ENCODE peak calls at places on chromosomes 1 and 21, in nine cellular contexts. One of them, this sample, is unnamed.

GRCh38 chr1:30830537-30830936 is 73.0 kb upstream of the LAPTM5 start:
- DNase-seq in mammary epithelial cell: no peak
- DNase-seq in Panc1: no peak
- DNase-seq in uterus: no peak
- DNase-seq in OCI-LY7: no peak
- DNase-seq in GM23248: no peak
- DNase-seq in HepG2: no peak
- DNase-seq in heart right ventricle: no peak
- DNase-seq in CD8-positive, alpha-beta T cell: no peak
- DNase-seq in this sample: no peak

GRCh38 chr1:72186733-72187307 is 95.5 kb downstream of the NEGR1 start:
- DNase-seq in mammary epithelial cell: peak; percentile 19
- DNase-seq in Panc1: peak; percentile 8
- DNase-seq in uterus: no peak
- DNase-seq in OCI-LY7: no peak
- DNase-seq in GM23248: peak; percentile 53
- DNase-seq in HepG2: peak; percentile 1
- DNase-seq in heart right ventricle: no peak
- DNase-seq in CD8-positive, alpha-beta T cell: no peak
- DNase-seq in this sample: peak; percentile 31

GRCh38 chr1:60108223-60108622 is 34.7 kb upstream of the C1orf87 start:
- DNase-seq in mammary epithelial cell: no peak
- DNase-seq in Panc1: no peak
- DNase-seq in uterus: no peak
- DNase-seq in OCI-LY7: no peak
- DNase-seq in GM23248: no peak
- DNase-seq in HepG2: no peak
- DNase-seq in heart right ventricle: no peak
- DNase-seq in CD8-positive, alpha-beta T cell: no peak
- DNase-seq in this sample: no peak

GRCh38 chr1:45802343-45803298 is 791 bp upstream of the MAST2 start:
- DNase-seq in mammary epithelial cell: peak; percentile 92
- DNase-seq in Panc1: peak; percentile 86
- DNase-seq in uterus: peak; percentile 81
- DNase-seq in OCI-LY7: peak; percentile 42
- DNase-seq in GM23248: peak; percentile 99
- DNase-seq in HepG2: peak; percentile 84
- DNase-seq in heart right ventricle: peak; percentile 71
- DNase-seq in CD8-positive, alpha-beta T cell: no peak
- DNase-seq in this sample: peak; percentile 90

GRCh38 chr1:204879351-204879750 is 8.7 kb downstream of the NFASC start:
- DNase-seq in mammary epithelial cell: no peak
- DNase-seq in Panc1: no peak
- DNase-seq in uterus: no peak
- DNase-seq in OCI-LY7: no peak
- DNase-seq in GM23248: no peak
- DNase-seq in HepG2: no peak
- DNase-seq in heart right ventricle: no peak
- DNase-seq in CD8-positive, alpha-beta T cell: no peak
- DNase-seq in this sample: no peak

GRCh38 chr1:11731719-11732283 is 4.1 kb upstream of the AGTRAP start:
- DNase-seq in mammary epithelial cell: peak; percentile 32
- DNase-seq in Panc1: no peak
- DNase-seq in uterus: peak; percentile 78
- DNase-seq in OCI-LY7: no peak
- DNase-seq in GM23248: peak; percentile 83
- DNase-seq in HepG2: peak; percentile 13
- DNase-seq in heart right ventricle: peak; percentile 83
- DNase-seq in CD8-positive, alpha-beta T cell: peak; percentile 22
- DNase-seq in this sample: no peak

GRCh38 chr1:244112046-244112445 is 61.0 kb downstream of the ZBTB18 start:
- DNase-seq in mammary epithelial cell: no peak
- DNase-seq in Panc1: no peak
- DNase-seq in uterus: no peak
- DNase-seq in OCI-LY7: no peak
- DNase-seq in GM23248: no peak
- DNase-seq in HepG2: no peak
- DNase-seq in heart right ventricle: no peak
- DNase-seq in CD8-positive, alpha-beta T cell: no peak
- DNase-seq in this sample: no peak

GRCh38 chr1:67393737-67394136 is 36.5 kb downstream of the SERBP1 start:
- DNase-seq in mammary epithelial cell: no peak
- DNase-seq in Panc1: no peak
- DNase-seq in uterus: no peak
- DNase-seq in OCI-LY7: no peak
- DNase-seq in GM23248: peak; percentile 19
- DNase-seq in HepG2: no peak
- DNase-seq in heart right ventricle: no peak
- DNase-seq in CD8-positive, alpha-beta T cell: no peak
- DNase-seq in this sample: no peak

GRCh38 chr1:59556802-59557548 is 257.8 kb upstream of the HOOK1 start:
- DNase-seq in mammary epithelial cell: peak; percentile 51
- DNase-seq in Panc1: no peak
- DNase-seq in uterus: no peak
- DNase-seq in OCI-LY7: no peak
- DNase-seq in GM23248: no peak
- DNase-seq in HepG2: peak; percentile 100
- DNase-seq in heart right ventricle: no peak
- DNase-seq in CD8-positive, alpha-beta T cell: no peak
- DNase-seq in this sample: no peak

GRCh38 chr1:98516306-98516705 is 145.2 kb upstream of the SNX7 start:
- DNase-seq in mammary epithelial cell: peak; percentile 70
- DNase-seq in Panc1: no peak
- DNase-seq in uterus: no peak
- DNase-seq in OCI-LY7: no peak
- DNase-seq in GM23248: no peak
- DNase-seq in HepG2: no peak
- DNase-seq in heart right ventricle: no peak
- DNase-seq in CD8-positive, alpha-beta T cell: no peak
- DNase-seq in this sample: peak; percentile 75

DNA sequence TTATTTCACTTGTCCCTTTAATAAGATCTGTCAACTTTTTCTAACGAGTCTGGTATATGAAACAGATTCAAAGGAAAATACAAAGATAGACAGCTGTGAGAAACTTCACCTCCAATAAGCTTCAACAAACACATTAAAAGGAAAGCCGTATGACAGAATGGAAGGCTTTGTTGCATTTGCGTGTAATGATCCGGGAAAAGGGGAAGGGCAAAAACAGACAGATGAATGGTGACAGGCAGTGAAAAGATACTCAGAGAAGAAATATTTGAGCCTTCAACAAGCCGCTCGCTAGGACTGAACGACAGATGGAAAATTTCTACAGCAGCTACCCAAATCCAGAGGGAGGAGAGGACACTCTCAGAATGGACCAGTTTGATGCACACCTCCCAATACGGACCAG is 14.9 kb downstream of the COPA start:
- DNase-seq in mammary epithelial cell: no peak
- DNase-seq in Panc1: no peak
- DNase-seq in uterus: no peak
- DNase-seq in OCI-LY7: no peak
- DNase-seq in GM23248: no peak
- DNase-seq in HepG2: no peak
- DNase-seq in heart right ventricle: no peak
- DNase-seq in CD8-positive, alpha-beta T cell: no peak
- DNase-seq in this sample: no peak
- H3K36me3 ChIP-seq in mammary epithelial cell: peaks cover 37% of the 10 kb centered on the region
- H3K36me3 ChIP-seq in Panc1: peaks cover 46% of the 10 kb centered on the region
- H3K36me3 ChIP-seq in uterus: no peaks in the 10 kb centered on the region
- H3K36me3 ChIP-seq in OCI-LY7: peaks cover 99% of the 10 kb centered on the region
- H3K36me3 ChIP-seq in GM23248: peaks cover 94% of the 10 kb centered on the region
- H3K36me3 ChIP-seq in HepG2: peaks cover 85% of the 10 kb centered on the region
- H3K36me3 ChIP-seq in heart right ventricle: peaks cover 100% of the 10 kb centered on the region
- H3K36me3 ChIP-seq in CD8-positive, alpha-beta T cell: peaks cover 57% of the 10 kb centered on the region
- H3K36me3 ChIP-seq in this sample: peaks cover 17% of the 10 kb centered on the region

DNA sequence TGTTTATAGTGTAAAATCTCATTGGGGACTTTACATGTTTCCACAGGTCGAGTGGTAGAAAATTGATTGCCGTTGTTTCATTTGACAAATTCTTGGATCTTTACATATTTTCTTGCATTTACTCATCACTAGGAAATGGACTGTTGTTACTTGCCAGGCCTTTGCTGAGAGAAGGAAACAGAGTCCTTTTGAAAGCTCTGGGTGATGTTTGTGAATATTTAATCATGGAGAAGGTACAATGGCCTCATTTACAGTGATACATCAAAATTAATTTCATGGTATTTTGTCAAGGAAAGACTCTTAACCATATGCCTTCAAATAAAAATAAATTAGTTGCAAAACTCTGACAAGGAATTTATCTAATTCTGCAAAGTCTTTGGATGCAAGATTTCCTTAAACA is 198.0 kb downstream of the GRIK1 start:
- DNase-seq in mammary epithelial cell: no peak
- DNase-seq in Panc1: no peak
- DNase-seq in uterus: no peak
- DNase-seq in OCI-LY7: no peak
- DNase-seq in GM23248: no peak
- DNase-seq in HepG2: no peak
- DNase-seq in heart right ventricle: no peak
- DNase-seq in CD8-positive, alpha-beta T cell: no peak
- DNase-seq in this sample: no peak
- H3K4me3 ChIP-seq in mammary epithelial cell: no peak overlapping the region
- H3K4me3 ChIP-seq in Panc1: no peak overlapping the region
- H3K4me3 ChIP-seq in uterus: no peak overlapping the region
- H3K4me3 ChIP-seq in OCI-LY7: no peak overlapping the region
- H3K4me3 ChIP-seq in GM23248: no peak overlapping the region
- H3K4me3 ChIP-seq in HepG2: no peak overlapping the region
- H3K4me3 ChIP-seq in heart right ventricle: no peak overlapping the region
- H3K4me3 ChIP-seq in CD8-positive, alpha-beta T cell: no peak overlapping the region
- H3K4me3 ChIP-seq in this sample: no peak overlapping the region

GRCh38 chr21:44780140-44780508 is 21.5 kb downstream of the UBE2G2 start:
- DNase-seq in mammary epithelial cell: no peak
- DNase-seq in Panc1: no peak
- DNase-seq in uterus: no peak
- DNase-seq in OCI-LY7: no peak
- DNase-seq in GM23248: no peak
- DNase-seq in HepG2: no peak
- DNase-seq in heart right ventricle: no peak
- DNase-seq in CD8-positive, alpha-beta T cell: no peak
- DNase-seq in this sample: no peak

GRCh38 chr21:44780767-44781459 is 20.7 kb downstream of the UBE2G2 start:
- DNase-seq in mammary epithelial cell: no peak
- DNase-seq in Panc1: no peak
- DNase-seq in uterus: no peak
- DNase-seq in OCI-LY7: no peak
- DNase-seq in GM23248: no peak
- DNase-seq in HepG2: no peak
- DNase-seq in heart right ventricle: no peak
- DNase-seq in CD8-positive, alpha-beta T cell: no peak
- DNase-seq in this sample: no peak

GRCh38 chr21:44778983-44779382 is 22.6 kb downstream of the UBE2G2 start:
- DNase-seq in mammary epithelial cell: no peak
- DNase-seq in Panc1: no peak
- DNase-seq in uterus: no peak
- DNase-seq in OCI-LY7: no peak
- DNase-seq in GM23248: no peak
- DNase-seq in HepG2: no peak
- DNase-seq in heart right ventricle: no peak
- DNase-seq in CD8-positive, alpha-beta T cell: no peak
- DNase-seq in this sample: no peak

GRCh38 chr21:44778499-44778911 is 23.1 kb downstream of the UBE2G2 start:
- DNase-seq in mammary epithelial cell: no peak
- DNase-seq in Panc1: no peak
- DNase-seq in uterus: no peak
- DNase-seq in OCI-LY7: no peak
- DNase-seq in GM23248: no peak
- DNase-seq in HepG2: peak; percentile 69
- DNase-seq in heart right ventricle: no peak
- DNase-seq in CD8-positive, alpha-beta T cell: no peak
- DNase-seq in this sample: no peak

DNA sequence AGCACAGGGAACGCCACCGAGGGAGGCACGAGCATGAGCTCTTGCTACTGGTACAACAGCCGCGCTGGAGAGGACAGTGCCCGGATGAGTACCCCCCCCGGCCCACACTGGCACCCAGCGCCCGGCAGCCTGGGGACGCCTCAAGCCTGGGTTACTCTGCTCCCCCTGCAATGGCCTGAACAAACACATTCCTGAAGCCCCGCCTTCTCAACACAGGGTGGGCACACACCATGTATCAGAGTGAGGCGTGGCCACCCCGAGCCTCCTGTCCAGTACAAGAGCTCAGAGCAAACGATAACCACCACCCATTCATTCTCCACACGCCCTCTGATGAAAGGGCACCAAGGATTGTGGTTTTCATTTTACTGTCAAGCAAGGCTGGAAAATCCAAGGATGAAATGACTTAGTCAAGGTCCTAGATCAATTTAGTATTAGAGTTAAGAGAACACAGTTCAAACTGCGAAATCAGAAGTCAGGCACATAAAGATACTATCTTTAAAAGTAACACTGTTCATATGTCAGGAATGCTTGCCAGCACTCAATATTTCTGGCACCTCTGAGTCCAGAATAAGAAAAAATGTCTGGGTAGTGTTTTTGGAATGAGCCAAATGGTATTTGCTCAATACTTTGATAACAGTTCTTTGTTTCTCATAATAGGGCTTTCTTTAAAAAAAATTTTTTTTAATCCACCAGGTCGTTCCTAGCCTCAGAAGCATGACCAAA is 22.0 kb downstream of the UBE2G2 start:
- DNase-seq in mammary epithelial cell: peak; percentile 69
- DNase-seq in Panc1: no peak
- DNase-seq in uterus: no peak
- DNase-seq in OCI-LY7: no peak
- DNase-seq in GM23248: no peak
- DNase-seq in HepG2: no peak
- DNase-seq in heart right ventricle: no peak
- DNase-seq in CD8-positive, alpha-beta T cell: no peak
- DNase-seq in this sample: no peak
- H3K36me3 ChIP-seq in mammary epithelial cell: peaks cover 11% of the 10 kb centered on the region
- H3K36me3 ChIP-seq in Panc1: peaks cover 4% of the 10 kb centered on the region
- H3K36me3 ChIP-seq in uterus: no peaks in the 10 kb centered on the region
- H3K36me3 ChIP-seq in OCI-LY7: peaks cover 91% of the 10 kb centered on the region
- H3K36me3 ChIP-seq in GM23248: peaks cover 16% of the 10 kb centered on the region
- H3K36me3 ChIP-seq in HepG2: peaks cover 46% of the 10 kb centered on the region
- H3K36me3 ChIP-seq in heart right ventricle: peaks cover 48% of the 10 kb centered on the region
- H3K36me3 ChIP-seq in CD8-positive, alpha-beta T cell: peaks cover 15% of the 10 kb centered on the region
- H3K36me3 ChIP-seq in this sample: peaks cover 4% of the 10 kb centered on the region

GRCh38 chr21:36976882-36977651 is 10.6 kb upstream of the HLCS start:
- DNase-seq in mammary epithelial cell: peak; percentile 54
- DNase-seq in Panc1: peak; percentile 54
- DNase-seq in uterus: peak; percentile 30
- DNase-seq in OCI-LY7: peak; percentile 87
- DNase-seq in GM23248: peak; percentile 84
- DNase-seq in HepG2: peak; percentile 87
- DNase-seq in heart right ventricle: peak; percentile 35
- DNase-seq in CD8-positive, alpha-beta T cell: peak; percentile 28
- DNase-seq in this sample: peak; percentile 66
- H3K4me3 ChIP-seq in mammary epithelial cell: no peak overlapping the region
- H3K4me3 ChIP-seq in Panc1: peak overlapping the region; percentile 20
- H3K4me3 ChIP-seq in uterus: no peak overlapping the region
- H3K4me3 ChIP-seq in OCI-LY7: peak overlapping the region; percentile 10
- H3K4me3 ChIP-seq in GM23248: peak overlapping the region; percentile 50
- H3K4me3 ChIP-seq in HepG2: peak overlapping the region; percentile 7
- H3K4me3 ChIP-seq in heart right ventricle: no peak overlapping the region
- H3K4me3 ChIP-seq in CD8-positive, alpha-beta T cell: no peak overlapping the region
- H3K4me3 ChIP-seq in this sample: no peak overlapping the region

GRCh38 chr1:113095790-113096455 is 22.9 kb downstream of the LRIG2 start:
- DNase-seq in mammary epithelial cell: no peak
- DNase-seq in Panc1: no peak
- DNase-seq in uterus: no peak
- DNase-seq in OCI-LY7: no peak
- DNase-seq in GM23248: no peak
- DNase-seq in HepG2: no peak
- DNase-seq in heart right ventricle: no peak
- DNase-seq in CD8-positive, alpha-beta T cell: no peak
- DNase-seq in this sample: no peak
- H3K36me3 ChIP-seq in mammary epithelial cell: peaks cover 45% of the 10 kb centered on the region
- H3K36me3 ChIP-seq in Panc1: peaks cover 28% of the 10 kb centered on the region
- H3K36me3 ChIP-seq in uterus: no peaks in the 10 kb centered on the region
- H3K36me3 ChIP-seq in OCI-LY7: peaks cover 86% of the 10 kb centered on the region
- H3K36me3 ChIP-seq in GM23248: peaks cover 63% of the 10 kb centered on the region
- H3K36me3 ChIP-seq in HepG2: peaks cover 68% of the 10 kb centered on the region
- H3K36me3 ChIP-seq in heart right ventricle: peaks cover 83% of the 10 kb centered on the region
- H3K36me3 ChIP-seq in CD8-positive, alpha-beta T cell: peaks cover 46% of the 10 kb centered on the region
- H3K36me3 ChIP-seq in this sample: peaks cover 5% of the 10 kb centered on the region

This sample was measured in bronchial epithelial cell.